ENCODE peak calls at places on chromosomes 2 and 18, in four cellular contexts. B is A549; Q is suprapubic skin; O is stimulated activated CD8-positive, alpha-beta memory T cell treated with anti-CD3 and anti-CD28 coated beads, Interleukin-7, amount 100 ng/mL, for 4 hours. V is an unnamed sample.

GRCh38 chr2:170332676-170333402 is 154.9 kb downstream of the MYO3B start:
- DNase-seq in B (no peak), Q (no peak), O (no peak), V (no peak)

GRCh38 chr2:200255549-200255948 is 50.9 kb upstream of the SPATS2L start:
- DNase-seq in Q (no peak), O (no peak), B (no peak), V (no peak)

GRCh38 chr2:199092419-199092818 is 365.3 kb downstream of the SATB2 start:
- DNase-seq in B (no peak), Q (no peak), O (no peak), V (no peak)

GRCh38 chr18:995641-996040 is 91.0 kb downstream of the ADCYAP1 start:
- DNase-seq in O (no peak), B (no peak), Q (no peak), V (no peak)

GRCh38 chr2:72271276-72271614 is 123.6 kb upstream of the CYP26B1 start:
- DNase-seq in O (no peak), Q (no peak), B (peak; percentile 60), V (no peak)

GRCh38 chr2:97936199-97936598 is 59.5 kb downstream of the TMEM131 start:
- DNase-seq in O (no peak), B (no peak), Q (no peak), V (no peak)

GRCh38 chr2:120469486-120469885 is 123.5 kb downstream of the INHBB start:
- DNase-seq in O (no peak), B (no peak), Q (peak; percentile 74), V (no peak)

GRCh38 chr2:101762451-101763171 is 65.1 kb downstream of the MAP4K4 start:
- DNase-seq in O (no peak), B (no peak), Q (no peak), V (no peak)

GRCh38 chr2:107529146-107529545 is 297.5 kb upstream of the RGPD4 start:
- DNase-seq in O (no peak), Q (no peak), B (no peak), V (no peak)

GRCh38 chr2:67918471-67918870 is 144.3 kb downstream of the C1D start:
- DNase-seq in B (no peak), O (no peak), Q (no peak), V (no peak)

GRCh38 chr2:241802806-241803318 is 6.1 kb upstream of the NEU4 start:
- DNase-seq in O (no peak), B (no peak), Q (no peak), V (no peak)

GRCh38 chr18:11948852-11949523 is 32.3 kb upstream of the IMPA2 start:
- DNase-seq in Q (no peak), O (no peak), B (no peak), V (no peak)

GRCh38 chr2:167345559-167345958 is 457.3 kb downstream of the XIRP2 start:
- DNase-seq in B (no peak), Q (no peak), O (no peak), V (no peak)

GRCh38 chr2:64695656-64696310 is 42.1 kb upstream of the SERTAD2 start:
- DNase-seq in O (no peak), Q (no peak), B (no peak), V (no peak)

GRCh38 chr2:128263902-128264331 is 54.8 kb downstream of the HS6ST1 start:
- DNase-seq in O (no peak), B (no peak), Q (peak; percentile 75), V (no peak)

GRCh38 chr2:118644190-118644589 is 203.3 kb downstream of the EN1 start:
- DNase-seq in Q (no peak), B (no peak), O (no peak), V (no peak)

GRCh38 chr18:48037481-48038271 is 107.2 kb upstream of the SMAD2 start:
- DNase-seq in Q (peak; percentile 67), O (no peak), B (peak; percentile 19), V (no peak)

GRCh38 chr2:28934769-28935168 is 40.3 kb downstream of the WDR43 start:
- DNase-seq in Q (no peak), O (no peak), B (no peak), V (no peak)

GRCh38 chr2:127280693-127281092 is 13.3 kb downstream of the ERCC3 start:
- DNase-seq in B (no peak), Q (no peak), O (no peak), V (no peak)

GRCh38 chr2:139033300-139033699 is 253.1 kb upstream of the NXPH2 start:
- DNase-seq in B (no peak), Q (no peak), O (no peak), V (no peak)

GRCh38 chr2:189379731-189380261 is 61.5 kb upstream of the WDR75 start:
- DNase-seq in B (no peak), O (no peak), Q (no peak), V (no peak)

GRCh38 chr2:119251652-119252051 is 28.0 kb downstream of the STEAP3 start:
- DNase-seq in Q (no peak), B (no peak), O (no peak), V (no peak)

GRCh38 chr2:241943961-241944575 is 74.5 kb downstream of the RTP5 start:
- DNase-seq in B (no peak), O (no peak), Q (peak; percentile 70), V (no peak)

GRCh38 chr2:96993367-96993766 is 7.0 kb upstream of the FAM178B start:
- DNase-seq in B (no peak), Q (no peak), O (no peak), V (no peak)

GRCh38 chr2:194962254-194962653 is 694.8 kb upstream of the SLC39A10 start:
- DNase-seq in Q (no peak), O (no peak), B (no peak), V (no peak)

GRCh38 chr2:61707984-61708852 is 145.6 kb downstream of the FAM161A start:
- DNase-seq in O (no peak), B (peak; percentile 79), Q (no peak), V (no peak)

GRCh38 chr2:19989342-19989680 is 594 bp downstream of the WDR35 start:
- DNase-seq in Q (no peak), O (no peak), B (no peak), V (no peak)

GRCh38 chr2:26580751-26581150 is 60.4 kb downstream of the CIB4 start:
- DNase-seq in Q (peak; percentile 34), O (no peak), B (no peak), V (no peak)

GRCh38 chr2:177325554-177325953 is 61.0 kb upstream of the NFE2L2 start:
- DNase-seq in O (no peak), Q (no peak), B (no peak), V (no peak)

GRCh38 chr2:70627499-70627898 is 73.9 kb upstream of the TGFA start:
- DNase-seq in B (peak; percentile 64), Q (no peak), O (no peak), V (no peak)

GRCh38 chr18:23927821-23928746 is 86.5 kb upstream of the TTC39C start:
- DNase-seq in O (no peak), Q (no peak), B (no peak), V (no peak)

V was measured in NK-92 treated with Interleukin-12 subunit alpha and Interleukin-12 subunit beta, amount 100 ng/mL, for 24 hours.